ENCODE peak calls at places on chromosome 6, in six cellular contexts. R, I, M, U, B and H are unnamed samples. For H3K4me1, the result is how much of the 10 kb centered on the place peaks cover.

GRCh38 chr6:39426057-39426592 is 103.6 kb upstream of the KCNK16 start:
- DNase-seq in R (no peak), I (no peak), M (no peak), U (no peak), B (no peak), H (no peak)

GRCh38 chr6:137823826-137824501 is 43.1 kb upstream of the TNFAIP3 start:
- DNase-seq in R (no peak), I (no peak), M (peak), U (peak), B (peak), H (no peak)

GRCh38 chr6:26415791-26416190 is 13.7 kb downstream of the BTN3A1 start:
- DNase-seq in R (no peak), I (no peak), M (no peak), U (no peak), B (no peak), H (no peak)

GRCh38 chr6:149941583-149942460 is at the start of gene ULBP2:
- DNase-seq in R (peak), I (peak), M (peak), U (peak), B (peak), H (peak)

GRCh38 chr6:155443168-155443567 is 12.5 kb downstream of the NOX3 start:
- DNase-seq in R (no peak), I (no peak), M (no peak), U (no peak), B (no peak), H (no peak)

GRCh38 chr6:31402324-31403282 is 792 bp upstream of the MICA start:
- DNase-seq in R (no peak), I (no peak), M (peak), U (peak), B (peak), H (no peak)

GRCh38 chr6:81228912-81229540 is 523.5 kb downstream of the TENT5A start:
- DNase-seq in R (no peak), I (no peak), M (no peak), U (no peak), B (no peak), H (no peak)

GRCh38 chr6:113586966-113587699 is 270.0 kb upstream of the MARCKS start:
- DNase-seq in R (peak), I (no peak), M (no peak), U (no peak), B (peak), H (no peak)

GRCh38 chr6:39821014-39821738 is 29.0 kb downstream of the DAAM2 start:
- DNase-seq in R (no peak), I (no peak), M (no peak), U (no peak), B (no peak), H (no peak)

GRCh38 chr6:39313526-39314272 is 520 bp downstream of the KCNK17 start:
- DNase-seq in R (peak), I (peak), M (no peak), U (no peak), B (peak), H (no peak)

GRCh38 chr6:113598786-113599185 is 258.4 kb upstream of the MARCKS start:
- DNase-seq in R (no peak), I (no peak), M (no peak), U (no peak), B (no peak), H (no peak)

GRCh38 chr6:136726837-136727557 is 65.3 kb downstream of the MAP3K5 start:
- DNase-seq in R (no peak), I (no peak), M (no peak), U (no peak), B (no peak), H (no peak)

GRCh38 chr6:30598912-30599624 is 18.0 kb downstream of the PPP1R10 start:
- DNase-seq in R (no peak), I (no peak), M (no peak), U (no peak), B (no peak), H (no peak)

GRCh38 chr6:18528084-18528743 is 141.1 kb downstream of the RNF144B start:
- DNase-seq in R (peak), I (no peak), M (no peak), U (no peak), B (peak), H (no peak)

GRCh38 chr6:170238741-170239565 is 51.9 kb downstream of the DLL1 start:
- DNase-seq in R (no peak), I (peak), M (peak), U (no peak), B (no peak), H (peak)

GRCh38 chr6:137531376-137532092 is 37.3 kb upstream of the OLIG3 start:
- DNase-seq in R (no peak), I (no peak), M (no peak), U (no peak), B (no peak), H (no peak)

GRCh38 chr6:39850897-39851296 is 58.7 kb downstream of the DAAM2 start:
- DNase-seq in R (no peak), I (no peak), M (no peak), U (no peak), B (no peak), H (no peak)

GRCh38 chr6:43803783-43804549 is 34.0 kb downstream of the VEGFA start:
- DNase-seq in R (no peak), I (peak), M (no peak), U (peak), B (no peak), H (no peak)

GRCh38 chr6:18405477-18406293 is 18.5 kb downstream of the RNF144B start:
- DNase-seq in R (no peak), I (no peak), M (no peak), U (no peak), B (no peak), H (no peak)

GRCh38 chr6:160431231-160431630 is 83.1 kb downstream of the SLC22A3 start:
- DNase-seq in R (no peak), I (no peak), M (peak), U (no peak), B (no peak), H (no peak)

GRCh38 chr6:157559201-157559756 is 178.3 kb downstream of the ZDHHC14 start:
- DNase-seq in R (no peak), I (no peak), M (no peak), U (no peak), B (no peak), H (no peak)

GRCh38 chr6:41334482-41335023 is 855 bp upstream of the NCR2 start:
- DNase-seq in R (no peak), I (no peak), M (no peak), U (no peak), B (no peak), H (no peak)

GRCh38 chr6:82959385-82959941 is 106.2 kb downstream of the UBE3D start:
- DNase-seq in R (peak), I (no peak), M (no peak), U (no peak), B (peak), H (no peak)

GRCh38 chr6:38713812-38714211 is 1.3 kb upstream of the DNAH8 start:
- DNase-seq in R (no peak), I (no peak), M (no peak), U (peak), B (peak), H (no peak)

GRCh38 chr6:148263961-148264360 is 78.7 kb upstream of the SASH1 start:
- DNase-seq in R (no peak), I (no peak), M (no peak), U (no peak), B (no peak), H (no peak)

GRCh38 chr6:46799657-46800056 is 6.5 kb downstream of the MEP1A start:
- DNase-seq in R (no peak), I (no peak), M (no peak), U (no peak), B (no peak), H (no peak)

GRCh38 chr6:88599561-88599960 is 363.9 kb downstream of the RNGTT start:
- DNase-seq in R (no peak), I (no peak), M (no peak), U (no peak), B (peak), H (no peak)

GRCh38 chr6:133040025-133040838 is 200.9 kb upstream of the EYA4 start:
- DNase-seq in R (no peak), I (no peak), M (no peak), U (no peak), B (peak), H (no peak)

GRCh38 chr6:154302111-154302752 is 54.4 kb downstream of the IPCEF1 start:
- DNase-seq in R (no peak), I (no peak), M (no peak), U (no peak), B (no peak), H (no peak)

GRCh38 chr6:80769101-80769500 is 662.6 kb downstream of the BCKDHB start:
- DNase-seq in R (no peak), I (no peak), M (no peak), U (no peak), B (no peak), H (no peak)

GRCh38 chr6:161242779-161243693 is 30.8 kb downstream of the AGPAT4 start:
- DNase-seq in R (peak), I (peak), M (peak), U (no peak), B (peak), H (no peak)

GRCh38 chr6:19876672-19877071 is 39.5 kb downstream of the ID4 start:
- DNase-seq in R (no peak), I (no peak), M (no peak), U (no peak), B (no peak), H (no peak)
- H3K4me1 ChIP-seq in R (under half), I (under half), M (under half), U (under half), B (under half), H (under half)

DNA sequence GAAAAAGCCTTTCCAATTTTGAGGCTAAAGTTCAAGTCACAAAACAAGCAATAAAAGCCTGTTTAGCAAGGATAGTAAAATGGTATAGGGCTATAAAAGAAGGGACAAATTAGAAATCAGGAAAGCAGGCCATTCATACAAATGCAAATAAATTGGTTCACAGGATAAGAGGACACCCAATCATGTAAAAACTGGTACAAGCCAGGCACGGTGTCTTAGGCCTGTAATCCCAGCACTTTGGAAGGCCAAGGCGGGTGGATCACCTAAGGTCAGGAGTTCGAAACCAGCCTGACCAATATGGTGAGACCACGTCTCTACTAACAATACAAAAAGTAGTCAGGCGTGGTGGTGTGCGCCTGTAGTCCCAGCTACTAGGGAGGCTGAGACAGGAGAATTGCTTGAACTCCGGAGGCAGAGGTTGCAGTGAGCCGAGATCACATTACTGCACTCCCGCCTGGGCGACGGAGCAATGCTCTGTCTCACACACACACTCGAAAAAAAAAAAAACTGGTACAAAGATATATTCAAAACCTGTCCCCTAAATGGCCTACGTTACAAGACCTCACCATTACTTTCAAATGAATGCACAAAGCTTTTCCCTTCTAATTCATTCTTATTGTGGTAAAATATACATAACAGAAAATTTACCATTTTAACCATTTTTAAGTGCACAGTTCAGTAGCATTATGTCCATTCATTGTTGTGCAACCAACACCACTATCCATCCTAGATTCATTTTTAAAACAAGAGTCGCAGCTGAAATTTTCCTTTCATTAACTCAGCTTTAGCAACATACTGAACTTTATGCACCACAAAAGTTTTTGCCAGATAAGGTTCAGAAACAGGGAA is 1.1 kb upstream of the FAM135A start:
- DNase-seq in R (no peak), I (no peak), M (no peak), U (peak), B (no peak), H (no peak)
- H3K27ac ChIP-seq in R (no peak), I (peak), M (peak), U (peak), B (peak), H (peak)

GRCh38 chr6:7126759-7127158 is 19.0 kb downstream of the RREB1 start:
- DNase-seq in R (no peak), I (no peak), M (no peak), U (no peak), B (no peak), H (no peak)
- H3K4me1 ChIP-seq in R (under half), I (under half), M (under half), U (under half), B (under half), H (under half)

GRCh38 chr6:3844097-3844463 is 5.1 kb upstream of the FAM50B start:
- DNase-seq in R (no peak), I (no peak), M (no peak), U (no peak), B (no peak), H (no peak)

GRCh38 chr6:3841711-3842565 is 7.2 kb upstream of the FAM50B start:
- DNase-seq in R (no peak), I (no peak), M (no peak), U (no peak), B (no peak), H (peak)

GRCh38 chr6:3847521-3847920 is 1.7 kb upstream of the FAM50B start:
- DNase-seq in R (no peak), I (no peak), M (no peak), U (no peak), B (no peak), H (no peak)

GRCh38 chr6:3841066-3841454 is 8.1 kb upstream of the FAM50B start:
- DNase-seq in R (no peak), I (no peak), M (no peak), U (no peak), B (no peak), H (no peak)

DNA sequence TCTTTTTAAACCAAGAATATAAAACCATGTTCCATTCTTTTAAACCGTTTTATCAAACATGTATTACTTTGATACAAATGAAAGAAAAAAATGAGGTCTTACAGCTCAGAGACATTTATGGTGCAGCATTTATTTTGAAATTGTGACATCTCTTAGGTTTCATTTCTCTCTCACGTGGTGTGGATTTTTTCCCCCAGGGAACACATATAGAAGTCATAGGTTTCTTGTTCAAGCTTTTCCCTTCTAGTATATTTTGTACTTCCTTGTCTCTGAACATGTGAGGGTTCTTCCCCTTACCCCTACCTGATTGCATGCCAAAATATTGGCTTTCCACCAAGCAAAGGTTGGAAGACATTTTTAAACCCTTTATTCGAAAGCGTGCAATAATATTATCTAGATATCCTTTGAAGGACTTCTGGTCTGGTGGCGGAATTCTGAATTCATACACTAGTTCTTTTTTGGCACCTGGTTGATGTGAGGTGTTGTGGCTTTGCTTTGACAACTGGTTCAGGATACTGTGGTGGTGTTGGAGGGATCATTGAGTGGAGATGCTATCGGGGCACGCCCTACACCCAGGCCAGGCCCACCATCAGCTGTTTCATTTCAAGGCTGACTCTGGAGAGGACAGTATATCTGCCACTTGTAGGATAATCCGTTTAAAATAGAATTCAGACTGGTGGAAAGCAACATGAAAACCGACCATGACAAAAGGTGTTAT is 5.6 kb upstream of the FAM50B start:
- DNase-seq in R (no peak), I (no peak), M (no peak), U (no peak), B (no peak), H (no peak)
- H3K27ac ChIP-seq in R (no peak), I (no peak), M (peak), U (no peak), B (no peak), H (peak)

GRCh38 chr6:16434885-16435284 is 196.5 kb downstream of the GMPR start:
- DNase-seq in R (no peak), I (no peak), M (no peak), U (no peak), B (no peak), H (no peak)

GRCh38 chr6:16438677-16439615 is 200.6 kb downstream of the GMPR start:
- DNase-seq in R (peak), I (no peak), M (no peak), U (no peak), B (no peak), H (no peak)

GRCh38 chr6:16437984-16438383 is 199.6 kb downstream of the GMPR start:
- DNase-seq in R (no peak), I (no peak), M (no peak), U (no peak), B (no peak), H (no peak)

GRCh38 chr6:16436550-16436949 is 198.2 kb downstream of the GMPR start:
- DNase-seq in R (no peak), I (no peak), M (no peak), U (no peak), B (no peak), H (no peak)

GRCh38 chr6:16437095-16437494 is 198.7 kb downstream of the GMPR start:
- DNase-seq in R (no peak), I (no peak), M (no peak), U (no peak), B (no peak), H (no peak)
- H3K4me1 ChIP-seq in R (under half), I (under half), M (under half), U (under half), B (under half), H (under half)

DNA sequence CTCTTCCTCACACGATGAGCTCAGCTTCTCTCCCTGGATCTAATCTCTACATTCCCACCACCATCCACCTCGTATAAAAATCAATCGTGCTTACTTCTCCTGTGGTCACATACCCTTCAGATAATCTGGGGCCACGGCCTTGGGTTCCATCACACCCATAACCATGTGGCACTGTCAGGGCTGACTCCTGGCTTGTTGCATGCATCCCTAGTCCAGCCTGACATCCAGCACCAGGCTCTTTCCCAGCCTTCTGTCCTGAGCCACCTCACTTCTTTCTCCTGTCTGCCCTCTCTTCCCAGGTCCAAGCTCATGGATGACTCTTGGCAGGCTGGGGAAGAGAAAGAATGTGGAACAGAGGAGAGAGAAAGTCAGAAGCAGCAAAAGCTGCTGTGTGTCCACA is 199.8 kb downstream of the BACH2 start:
- DNase-seq in R (no peak), I (no peak), M (no peak), U (no peak), B (no peak), H (no peak)
- H3K27ac ChIP-seq in R (no peak), I (no peak), M (peak), U (no peak), B (no peak), H (peak)

GRCh38 chr6:34241351-34242215 is 4.9 kb downstream of the HMGA1 start:
- DNase-seq in R (no peak), I (peak), M (peak), U (no peak), B (no peak), H (peak)
- H3K4me1 ChIP-seq in R (under half), I (under half), M (under half), U (under half), B (half or more), H (under half)

DNA sequence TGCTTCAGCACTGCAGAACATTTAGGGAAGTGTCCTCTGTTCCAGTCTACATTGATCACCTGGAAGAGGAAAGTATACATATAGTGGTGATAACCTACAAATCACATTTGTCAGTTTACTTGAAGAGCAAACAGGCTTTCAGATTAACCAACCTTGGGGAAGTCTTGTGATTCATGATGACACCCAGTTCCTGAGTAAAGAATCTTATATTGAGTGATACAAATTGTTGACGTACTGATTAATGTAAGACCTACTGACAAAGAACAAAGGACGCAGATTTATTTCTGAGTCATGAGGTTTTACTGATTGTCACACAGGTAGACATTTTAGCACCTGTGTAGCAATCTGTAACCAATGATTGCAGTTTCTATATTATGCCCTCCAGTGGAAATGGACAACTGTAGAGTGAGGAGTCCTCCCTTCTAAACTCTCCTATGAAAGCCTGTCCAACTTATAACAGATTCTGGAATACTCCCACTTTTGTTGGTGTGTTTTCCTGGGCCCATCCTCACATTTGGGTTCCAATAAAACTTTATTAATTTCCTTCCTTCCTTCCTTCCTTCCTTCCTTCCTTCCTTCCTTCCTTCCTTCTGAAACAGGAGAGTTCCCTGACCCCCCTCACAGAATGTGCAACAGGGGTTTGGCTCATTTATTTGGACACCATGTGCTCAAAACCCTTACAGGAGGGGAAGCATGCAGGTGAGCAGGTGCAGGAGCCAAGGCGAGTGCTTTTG is 113.5 kb downstream of the SLC35B3 start:
- DNase-seq in R (no peak), I (no peak), M (no peak), U (no peak), B (no peak), H (no peak)
- H3K27ac ChIP-seq in R (no peak), I (no peak), M (no peak), U (no peak), B (no peak), H (no peak)

DNA sequence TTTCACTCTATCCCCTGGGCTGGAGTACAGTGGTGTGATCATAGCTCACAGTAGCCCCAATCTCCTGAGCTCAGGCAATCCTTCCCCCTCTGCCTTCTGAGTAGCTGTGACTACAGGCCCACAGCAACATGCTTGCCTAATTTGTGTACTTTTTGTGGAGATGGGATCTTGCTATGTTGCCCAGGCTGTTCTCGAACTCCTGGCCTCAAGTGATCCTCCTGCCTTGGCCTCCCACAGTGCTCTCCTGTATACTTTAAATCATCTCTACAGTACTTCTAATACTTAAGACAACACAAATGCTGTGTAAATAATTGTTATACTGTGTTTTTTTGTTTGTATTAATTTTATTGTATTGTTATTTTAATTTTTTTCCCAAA is 39.7 kb upstream of the FAM50B start:
- DNase-seq in R (no peak), I (no peak), M (no peak), U (no peak), B (no peak), H (no peak)
- H3K4me1 ChIP-seq in R (under half), I (under half), M (under half), U (under half), B (under half), H (under half)